ENCODE peak calls at places on chromosomes 2 and 18, in six cellular contexts. U is choroid plexus epithelial cell; H is IMR-90; F is activated naive CD4-positive, alpha-beta T cell treated with anti-CD3 and anti-CD28 coated beads, Interleukin-2, amount 10 ng/mL, durations not matched to agents 7 days and 5 days; M is AG08396; G is ovary. D is an unnamed sample.

GRCh38 chr2:181991171-181991885 is 5.7 kb downstream of the PPP1R1C start:
- DNase-seq in U (no peak), M (no peak), F (no peak), H (no peak), G (no peak), D (no peak)

GRCh38 chr2:186032930-186033329 is 294.3 kb downstream of the FSIP2 start:
- DNase-seq in G (no peak), M (no peak), H (no peak), F (no peak), U (no peak), D (no peak)

GRCh38 chr2:150587547-150588209 is 100.2 kb upstream of the RND3 start:
- DNase-seq in M (no peak), F (no peak), G (no peak), H (peak), U (peak), D (no peak)

GRCh38 chr18:76487782-76488181 is 7.3 kb downstream of the ZNF516 start:
- DNase-seq in G (no peak), F (no peak), U (no peak), H (no peak), M (no peak), D (no peak)

GRCh38 chr2:196284033-196284844 is 112.9 kb upstream of the STK17B start:
- DNase-seq in F (no peak), U (no peak), M (no peak), H (no peak), G (no peak), D (no peak)

GRCh38 chr2:121530210-121530562 is 494 bp upstream of the RNU4ATAC start:
- DNase-seq in F (no peak), H (peak), U (peak), G (no peak), M (no peak), D (no peak)

GRCh38 chr18:74654637-74655036 is 57.0 kb downstream of the ZNF407 start:
- DNase-seq in F (no peak), M (no peak), G (no peak), U (peak), H (peak), D (no peak)

GRCh38 chr2:23788100-23788499 is 138.8 kb downstream of the ATAD2B start:
- DNase-seq in M (no peak), H (no peak), U (no peak), G (no peak), F (no peak), D (no peak)

GRCh38 chr2:54767921-54768320 is 44.5 kb downstream of the EML6 start:
- DNase-seq in G (no peak), F (no peak), M (no peak), H (peak), U (peak), D (no peak)

GRCh38 chr2:39481611-39482010 is 44.5 kb upstream of the MAP4K3 start:
- DNase-seq in G (no peak), F (no peak), M (peak), H (peak), U (peak), D (no peak)

GRCh38 chr2:104872034-104872865 is 18.3 kb downstream of the POU3F3 start:
- DNase-seq in H (no peak), M (no peak), G (no peak), F (no peak), U (no peak), D (peak)

GRCh38 chr2:96665083-96665569 is 22.6 kb downstream of the FER1L5 start:
- DNase-seq in U (peak), F (no peak), M (peak), H (peak), G (no peak), D (no peak)